ENCODE peak calls at places on chromosome 10, in six cellular contexts. One of them, this sample, is unnamed.

GRCh38 chr10:23381298-23381697 is 36.7 kb upstream of the C10orf67 start:
- DNase-seq in NAMALWA: peak; percentile 3
- DNase-seq in NCI-H2081: no peak
- DNase-seq in thoracic aorta: no peak
- DNase-seq in hippocampal formation: no peak
- DNase-seq in T-helper 9 cell: no peak
- DNase-seq in this sample: no peak

GRCh38 chr10:101694056-101694673 is 805 bp downstream of the FBXW4 start:
- DNase-seq in NAMALWA: peak; percentile 74
- DNase-seq in T-helper 9 cell: peak; percentile 45
- DNase-seq in thoracic aorta: peak; percentile 2
- DNase-seq in NCI-H2081: peak; percentile 44
- DNase-seq in hippocampal formation: peak; percentile 52
- DNase-seq in this sample: peak; percentile 51

GRCh38 chr10:89632824-89633223 is 12.2 kb downstream of the PANK1 start:
- DNase-seq in T-helper 9 cell: no peak
- DNase-seq in NCI-H2081: no peak
- DNase-seq in hippocampal formation: no peak
- DNase-seq in thoracic aorta: no peak
- DNase-seq in NAMALWA: no peak
- DNase-seq in this sample: no peak

GRCh38 chr10:60388709-60389241 is 900 bp downstream of the ANK3 start:
- DNase-seq in T-helper 9 cell: no peak
- DNase-seq in thoracic aorta: no peak
- DNase-seq in hippocampal formation: peak; percentile 60
- DNase-seq in NAMALWA: peak; percentile 11
- DNase-seq in NCI-H2081: peak; percentile 20
- DNase-seq in this sample: no peak

GRCh38 chr10:75283150-75284096 is 47.7 kb upstream of the COMTD1 start:
- DNase-seq in hippocampal formation: peak; percentile 6
- DNase-seq in thoracic aorta: no peak
- DNase-seq in NCI-H2081: peak; percentile 51
- DNase-seq in NAMALWA: no peak
- DNase-seq in T-helper 9 cell: no peak
- DNase-seq in this sample: no peak

GRCh38 chr10:123783296-123783695 is 108.3 kb downstream of the CPXM2 start:
- DNase-seq in NCI-H2081: no peak
- DNase-seq in hippocampal formation: no peak
- DNase-seq in T-helper 9 cell: no peak
- DNase-seq in NAMALWA: no peak
- DNase-seq in thoracic aorta: no peak
- DNase-seq in this sample: no peak

GRCh38 chr10:14880201-14880600 is 1.5 kb downstream of the SUV39H2 start:
- DNase-seq in NAMALWA: peak; percentile 35
- DNase-seq in thoracic aorta: no peak
- DNase-seq in hippocampal formation: no peak
- DNase-seq in NCI-H2081: no peak
- DNase-seq in T-helper 9 cell: no peak
- DNase-seq in this sample: no peak

GRCh38 chr10:74841265-74841973 is 15.0 kb downstream of the KAT6B start:
- DNase-seq in thoracic aorta: no peak
- DNase-seq in NAMALWA: no peak
- DNase-seq in T-helper 9 cell: no peak
- DNase-seq in hippocampal formation: no peak
- DNase-seq in NCI-H2081: no peak
- DNase-seq in this sample: no peak

GRCh38 chr10:21173964-21174669 is 277.0 kb upstream of the NEBL start:
- DNase-seq in T-helper 9 cell: no peak
- DNase-seq in thoracic aorta: no peak
- DNase-seq in NCI-H2081: peak; percentile 66
- DNase-seq in hippocampal formation: no peak
- DNase-seq in NAMALWA: no peak
- DNase-seq in this sample: peak; percentile 3

GRCh38 chr10:82377608-82378007 is 502.6 kb downstream of the NRG3 start:
- DNase-seq in T-helper 9 cell: no peak
- DNase-seq in hippocampal formation: no peak
- DNase-seq in NCI-H2081: no peak
- DNase-seq in NAMALWA: peak; percentile 20
- DNase-seq in thoracic aorta: no peak
- DNase-seq in this sample: no peak

GRCh38 chr10:50033481-50033880 is 34.3 kb upstream of the WASHC2A start:
- DNase-seq in T-helper 9 cell: no peak
- DNase-seq in NCI-H2081: no peak
- DNase-seq in thoracic aorta: no peak
- DNase-seq in NAMALWA: no peak
- DNase-seq in hippocampal formation: no peak
- DNase-seq in this sample: no peak

GRCh38 chr10:128047337-128047736 is 78.9 kb downstream of the MKI67 start:
- DNase-seq in hippocampal formation: no peak
- DNase-seq in NCI-H2081: no peak
- DNase-seq in T-helper 9 cell: peak; percentile 69
- DNase-seq in NAMALWA: peak; percentile 91
- DNase-seq in thoracic aorta: no peak
- DNase-seq in this sample: peak; percentile 77